ENCODE peak calls at places on chromosomes 4 and X, in six cellular contexts. One of them, this sample, is unnamed. For H3K27me3 and H3K9me3, the result is how much of the 10 kb centered on the place peaks cover.

GRCh38 chr4:107037188-107037587 is 1.1 kb upstream of the DKK2 start:
- DNase-seq in GM23248: peak
- DNase-seq in fibroblast of lung: peak
- DNase-seq in lower lobe of right lung: peak
- DNase-seq in IMR-90: peak
- DNase-seq in HepG2: no peak
- DNase-seq in this sample: peak

GRCh38 chr4:85776579-85776978 is 301.6 kb downstream of the ARHGAP24 start:
- DNase-seq in GM23248: peak
- DNase-seq in fibroblast of lung: peak
- DNase-seq in lower lobe of right lung: no peak
- DNase-seq in IMR-90: peak
- DNase-seq in HepG2: no peak
- DNase-seq in this sample: no peak

GRCh38 chr4:180768610-180769009 is 1474.6 kb upstream of the TENM3 start:
- DNase-seq in GM23248: no peak
- DNase-seq in fibroblast of lung: no peak
- DNase-seq in lower lobe of right lung: no peak
- DNase-seq in IMR-90: no peak
- DNase-seq in HepG2: no peak
- DNase-seq in this sample: no peak

GRCh38 chr4:169133932-169134331 is 123.9 kb upstream of the CBR4 start:
- DNase-seq in GM23248: no peak
- DNase-seq in fibroblast of lung: no peak
- DNase-seq in lower lobe of right lung: peak
- DNase-seq in IMR-90: no peak
- DNase-seq in HepG2: peak
- DNase-seq in this sample: no peak

GRCh38 chr4:152485726-152486276 is 50.1 kb downstream of the FBXW7 start:
- DNase-seq in GM23248: peak
- DNase-seq in fibroblast of lung: peak
- DNase-seq in lower lobe of right lung: no peak
- DNase-seq in IMR-90: peak
- DNase-seq in HepG2: peak
- DNase-seq in this sample: no peak

GRCh38 chr4:4614925-4615678 is 73.3 kb upstream of the STX18 start:
- DNase-seq in GM23248: peak
- DNase-seq in fibroblast of lung: peak
- DNase-seq in lower lobe of right lung: no peak
- DNase-seq in IMR-90: peak
- DNase-seq in HepG2: no peak
- DNase-seq in this sample: no peak

GRCh38 chrX:15678339-15678738 is 13.7 kb upstream of the CLTRN start:
- DNase-seq in GM23248: no peak
- DNase-seq in fibroblast of lung: no peak
- DNase-seq in lower lobe of right lung: no peak
- DNase-seq in IMR-90: no peak
- DNase-seq in HepG2: no peak
- DNase-seq in this sample: peak

GRCh38 chrX:40176256-40176978 is 78.7 kb upstream of the BCOR start:
- DNase-seq in GM23248: peak
- DNase-seq in fibroblast of lung: peak
- DNase-seq in lower lobe of right lung: peak
- DNase-seq in IMR-90: no peak
- DNase-seq in HepG2: peak
- DNase-seq in this sample: peak

GRCh38 chr4:185128272-185129119 is 14.6 kb upstream of the SLC25A4 start:
- DNase-seq in GM23248: peak
- DNase-seq in fibroblast of lung: peak
- DNase-seq in lower lobe of right lung: peak
- DNase-seq in IMR-90: no peak
- DNase-seq in HepG2: no peak
- DNase-seq in this sample: peak

GRCh38 chr4:86818211-86818610 is 31.0 kb downstream of the SLC10A6 start:
- DNase-seq in GM23248: no peak
- DNase-seq in fibroblast of lung: peak
- DNase-seq in lower lobe of right lung: no peak
- DNase-seq in IMR-90: peak
- DNase-seq in HepG2: no peak
- DNase-seq in this sample: no peak

GRCh38 chr4:22071749-22072148 is 123.2 kb upstream of the KCNIP4 start:
- DNase-seq in GM23248: peak
- DNase-seq in fibroblast of lung: peak
- DNase-seq in lower lobe of right lung: no peak
- DNase-seq in IMR-90: no peak
- DNase-seq in HepG2: no peak
- DNase-seq in this sample: no peak

GRCh38 chr4:70892086-70892769 is 9.9 kb upstream of the MOB1B start:
- DNase-seq in GM23248: no peak
- DNase-seq in fibroblast of lung: no peak
- DNase-seq in lower lobe of right lung: peak
- DNase-seq in IMR-90: no peak
- DNase-seq in HepG2: no peak
- DNase-seq in this sample: peak

GRCh38 chr4:26839534-26839951 is 21.1 kb upstream of the STIM2 start:
- DNase-seq in GM23248: peak
- DNase-seq in fibroblast of lung: peak
- DNase-seq in lower lobe of right lung: no peak
- DNase-seq in IMR-90: peak
- DNase-seq in HepG2: no peak
- DNase-seq in this sample: no peak

GRCh38 chrX:1587161-1587560 is 4.2 kb upstream of the AKAP17A start:
- DNase-seq in GM23248: no peak
- DNase-seq in fibroblast of lung: no peak
- DNase-seq in lower lobe of right lung: no peak
- DNase-seq in IMR-90: no peak
- DNase-seq in HepG2: no peak
- DNase-seq in this sample: no peak

GRCh38 chr4:123397276-123398150 is 918 bp downstream of the SPRY1 start:
- DNase-seq in GM23248: peak
- DNase-seq in fibroblast of lung: peak
- DNase-seq in lower lobe of right lung: peak
- DNase-seq in IMR-90: peak
- DNase-seq in HepG2: peak
- DNase-seq in this sample: peak

GRCh38 chr4:184170996-184171395 is 46.7 kb downstream of the ENPP6 start:
- DNase-seq in GM23248: peak
- DNase-seq in fibroblast of lung: peak
- DNase-seq in lower lobe of right lung: no peak
- DNase-seq in IMR-90: peak
- DNase-seq in HepG2: no peak
- DNase-seq in this sample: no peak

GRCh38 chrX:9379697-9380551 is 84.9 kb upstream of the TBL1X start:
- DNase-seq in GM23248: peak
- DNase-seq in fibroblast of lung: peak
- DNase-seq in lower lobe of right lung: no peak
- DNase-seq in IMR-90: peak
- DNase-seq in HepG2: peak
- DNase-seq in this sample: no peak

GRCh38 chrX:34563061-34563460 is 94.0 kb downstream of the TMEM47 start:
- DNase-seq in GM23248: no peak
- DNase-seq in fibroblast of lung: no peak
- DNase-seq in lower lobe of right lung: no peak
- DNase-seq in IMR-90: no peak
- DNase-seq in HepG2: no peak
- DNase-seq in this sample: no peak

GRCh38 chrX:41559662-41560061 is 112.5 kb downstream of the NYX start:
- DNase-seq in GM23248: peak
- DNase-seq in fibroblast of lung: peak
- DNase-seq in lower lobe of right lung: no peak
- DNase-seq in IMR-90: peak
- DNase-seq in HepG2: no peak
- DNase-seq in this sample: no peak

GRCh38 chrX:48890934-48891401 is 6.6 kb downstream of the TIMM17B start:
- DNase-seq in GM23248: peak
- DNase-seq in fibroblast of lung: no peak
- DNase-seq in lower lobe of right lung: peak
- DNase-seq in IMR-90: no peak
- DNase-seq in HepG2: no peak
- DNase-seq in this sample: no peak

GRCh38 chr4:130257271-130257670 is 1161.3 kb downstream of the C4orf33 start:
- DNase-seq in GM23248: peak
- DNase-seq in fibroblast of lung: peak
- DNase-seq in lower lobe of right lung: no peak
- DNase-seq in IMR-90: peak
- DNase-seq in HepG2: no peak
- DNase-seq in this sample: no peak

GRCh38 chrX:68937581-68937980 is 108.8 kb downstream of the EFNB1 start:
- DNase-seq in GM23248: no peak
- DNase-seq in fibroblast of lung: no peak
- DNase-seq in lower lobe of right lung: no peak
- DNase-seq in IMR-90: no peak
- DNase-seq in HepG2: no peak
- DNase-seq in this sample: no peak

GRCh38 chr4:67366341-67366861 is 178.9 kb downstream of the CENPC start:
- DNase-seq in GM23248: peak
- DNase-seq in fibroblast of lung: peak
- DNase-seq in lower lobe of right lung: no peak
- DNase-seq in IMR-90: no peak
- DNase-seq in HepG2: no peak
- DNase-seq in this sample: no peak

GRCh38 chr4:54586343-54586953 is 71.3 kb upstream of the KIT start:
- DNase-seq in GM23248: peak
- DNase-seq in fibroblast of lung: peak
- DNase-seq in lower lobe of right lung: no peak
- DNase-seq in IMR-90: peak
- DNase-seq in HepG2: no peak
- DNase-seq in this sample: no peak

GRCh38 chr4:821181-821591 is 4.7 kb downstream of the CPLX1 start:
- DNase-seq in GM23248: no peak
- DNase-seq in fibroblast of lung: no peak
- DNase-seq in lower lobe of right lung: no peak
- DNase-seq in IMR-90: no peak
- DNase-seq in HepG2: no peak
- DNase-seq in this sample: no peak
- H3K27me3 ChIP-seq in GM23248: under half
- H3K27me3 ChIP-seq in fibroblast of lung: under half
- H3K27me3 ChIP-seq in lower lobe of right lung: half or more
- H3K27me3 ChIP-seq in IMR-90: half or more
- H3K27me3 ChIP-seq in HepG2: under half
- H3K27me3 ChIP-seq in this sample: under half

GRCh38 chrX:127128282-127128681 is 308.8 kb downstream of the PRR32 start:
- DNase-seq in GM23248: no peak
- DNase-seq in fibroblast of lung: no peak
- DNase-seq in lower lobe of right lung: no peak
- DNase-seq in IMR-90: no peak
- DNase-seq in HepG2: no peak
- DNase-seq in this sample: no peak
- H3K9me3 ChIP-seq in GM23248: under half
- H3K9me3 ChIP-seq in fibroblast of lung: under half
- H3K9me3 ChIP-seq in lower lobe of right lung: under half
- H3K9me3 ChIP-seq in IMR-90: under half
- H3K9me3 ChIP-seq in HepG2: under half
- H3K9me3 ChIP-seq in this sample: under half

GRCh38 chrX:105822138-105823091 is at the start of gene NRK:
- DNase-seq in GM23248: no peak
- DNase-seq in fibroblast of lung: peak
- DNase-seq in lower lobe of right lung: no peak
- DNase-seq in IMR-90: no peak
- DNase-seq in HepG2: no peak
- DNase-seq in this sample: peak

GRCh38 chrX:105820247-105820646 is 2.1 kb upstream of the NRK start:
- DNase-seq in GM23248: no peak
- DNase-seq in fibroblast of lung: no peak
- DNase-seq in lower lobe of right lung: no peak
- DNase-seq in IMR-90: no peak
- DNase-seq in HepG2: no peak
- DNase-seq in this sample: no peak

GRCh38 chrX:105821471-105822081 is 763 bp upstream of the NRK start:
- DNase-seq in GM23248: no peak
- DNase-seq in fibroblast of lung: peak
- DNase-seq in lower lobe of right lung: peak
- DNase-seq in IMR-90: peak
- DNase-seq in HepG2: no peak
- DNase-seq in this sample: peak

DNA sequence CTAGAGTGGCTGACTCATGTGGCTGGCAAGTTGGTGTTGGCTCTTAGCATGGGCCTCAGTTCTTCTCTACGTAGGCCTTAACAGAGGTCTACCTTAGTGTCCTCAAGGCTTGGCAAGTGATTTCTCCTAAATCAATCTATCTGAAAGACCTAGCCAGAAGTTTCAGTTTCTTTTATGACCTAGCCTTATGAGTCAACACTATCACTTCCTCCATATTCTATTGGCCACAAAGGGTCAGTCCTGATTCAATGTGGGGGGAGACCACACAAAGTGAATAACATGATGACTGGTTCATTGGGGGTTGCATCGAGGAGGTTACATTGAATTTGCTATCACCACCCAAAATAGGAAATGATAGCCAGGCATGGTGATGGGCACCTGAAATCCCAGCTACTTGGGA is 5.8 kb upstream of the NRK start:
- DNase-seq in GM23248: no peak
- DNase-seq in fibroblast of lung: no peak
- DNase-seq in lower lobe of right lung: no peak
- DNase-seq in IMR-90: no peak
- DNase-seq in HepG2: no peak
- DNase-seq in this sample: no peak
- H3K27me3 ChIP-seq in GM23248: under half
- H3K27me3 ChIP-seq in fibroblast of lung: under half
- H3K27me3 ChIP-seq in lower lobe of right lung: under half
- H3K27me3 ChIP-seq in IMR-90: under half
- H3K27me3 ChIP-seq in HepG2: under half
- H3K27me3 ChIP-seq in this sample: under half

GRCh38 chr4:43619219-43619618 is 726.7 kb downstream of the GRXCR1 start:
- DNase-seq in GM23248: no peak
- DNase-seq in fibroblast of lung: no peak
- DNase-seq in lower lobe of right lung: no peak
- DNase-seq in IMR-90: no peak
- DNase-seq in HepG2: no peak
- DNase-seq in this sample: no peak
- H3K9me3 ChIP-seq in GM23248: under half
- H3K9me3 ChIP-seq in fibroblast of lung: under half
- H3K9me3 ChIP-seq in lower lobe of right lung: under half
- H3K9me3 ChIP-seq in IMR-90: under half
- H3K9me3 ChIP-seq in HepG2: half or more
- H3K9me3 ChIP-seq in this sample: under half